ENCODE peak calls at places on chromosomes 5 and 9, in six cellular contexts. One of them, this sample, is unnamed.

GRCh38 chr9:115921301-115921700 is 232.3 kb upstream of the PAPPA start:
- DNase-seq in ascending aorta: no peak
- DNase-seq in neural progenitor cell: no peak
- DNase-seq in fibroblast of lung: peak; percentile 87
- DNase-seq in MM.1S: no peak
- DNase-seq in endothelial cell of umbilical vein: no peak
- DNase-seq in this sample: no peak

GRCh38 chr5:57778528-57779175 is 296.0 kb upstream of the ACTBL2 start:
- DNase-seq in endothelial cell of umbilical vein: peak; percentile 92
- DNase-seq in fibroblast of lung: peak; percentile 61
- DNase-seq in ascending aorta: no peak
- DNase-seq in MM.1S: no peak
- DNase-seq in neural progenitor cell: peak; percentile 15
- DNase-seq in this sample: peak; percentile 11

GRCh38 chr9:134707031-134707680 is 65.6 kb downstream of the COL5A1 start:
- DNase-seq in MM.1S: no peak
- DNase-seq in ascending aorta: peak; percentile 51
- DNase-seq in fibroblast of lung: peak; percentile 92
- DNase-seq in neural progenitor cell: no peak
- DNase-seq in endothelial cell of umbilical vein: peak; percentile 22
- DNase-seq in this sample: no peak

GRCh38 chr5:172172912-172173591 is 15.0 kb downstream of the STK10 start:
- DNase-seq in neural progenitor cell: no peak
- DNase-seq in MM.1S: no peak
- DNase-seq in ascending aorta: no peak
- DNase-seq in endothelial cell of umbilical vein: no peak
- DNase-seq in fibroblast of lung: no peak
- DNase-seq in this sample: no peak

GRCh38 chr5:139543423-139543991 is 17.6 kb upstream of the UBE2D2 start:
- DNase-seq in neural progenitor cell: peak; percentile 76
- DNase-seq in ascending aorta: peak; percentile 19
- DNase-seq in MM.1S: peak; percentile 83
- DNase-seq in fibroblast of lung: peak; percentile 25
- DNase-seq in endothelial cell of umbilical vein: peak; percentile 66
- DNase-seq in this sample: no peak

GRCh38 chr5:91225848-91226686 is 157.1 kb downstream of the ARRDC3 start:
- DNase-seq in MM.1S: peak; percentile 72
- DNase-seq in neural progenitor cell: peak; percentile 61
- DNase-seq in endothelial cell of umbilical vein: no peak
- DNase-seq in fibroblast of lung: no peak
- DNase-seq in ascending aorta: no peak
- DNase-seq in this sample: peak; percentile 61

GRCh38 chr5:10232386-10232785 is 17.3 kb downstream of the ATPSCKMT start:
- DNase-seq in ascending aorta: no peak
- DNase-seq in endothelial cell of umbilical vein: no peak
- DNase-seq in MM.1S: no peak
- DNase-seq in neural progenitor cell: no peak
- DNase-seq in fibroblast of lung: no peak
- DNase-seq in this sample: no peak

GRCh38 chr5:64952961-64953360 is 184.2 kb downstream of the CWC27 start:
- DNase-seq in ascending aorta: no peak
- DNase-seq in neural progenitor cell: no peak
- DNase-seq in MM.1S: no peak
- DNase-seq in fibroblast of lung: no peak
- DNase-seq in endothelial cell of umbilical vein: no peak
- DNase-seq in this sample: no peak

GRCh38 chr5:95486185-95486584 is 68.6 kb downstream of the SKIC3 start:
- DNase-seq in ascending aorta: no peak
- DNase-seq in neural progenitor cell: no peak
- DNase-seq in fibroblast of lung: no peak
- DNase-seq in MM.1S: no peak
- DNase-seq in endothelial cell of umbilical vein: no peak
- DNase-seq in this sample: no peak

GRCh38 chr5:176819476-176819875 is 9.1 kb downstream of the UNC5A start:
- DNase-seq in MM.1S: no peak
- DNase-seq in ascending aorta: no peak
- DNase-seq in neural progenitor cell: no peak
- DNase-seq in endothelial cell of umbilical vein: no peak
- DNase-seq in fibroblast of lung: no peak
- DNase-seq in this sample: no peak

GRCh38 chr9:137984005-137984404 is 106.4 kb downstream of the CACNA1B start:
- DNase-seq in endothelial cell of umbilical vein: no peak
- DNase-seq in ascending aorta: no peak
- DNase-seq in fibroblast of lung: no peak
- DNase-seq in neural progenitor cell: no peak
- DNase-seq in MM.1S: no peak
- DNase-seq in this sample: no peak

GRCh38 chr9:124030969-124031451 is 19.4 kb downstream of the LHX2 start:
- DNase-seq in endothelial cell of umbilical vein: no peak
- DNase-seq in ascending aorta: no peak
- DNase-seq in neural progenitor cell: no peak
- DNase-seq in MM.1S: no peak
- DNase-seq in fibroblast of lung: no peak
- DNase-seq in this sample: no peak

GRCh38 chr9:126404459-126404858 is 77.8 kb downstream of the MVB12B start:
- DNase-seq in neural progenitor cell: no peak
- DNase-seq in MM.1S: no peak
- DNase-seq in fibroblast of lung: no peak
- DNase-seq in ascending aorta: no peak
- DNase-seq in endothelial cell of umbilical vein: no peak
- DNase-seq in this sample: no peak

GRCh38 chr9:101201626-101202025 is 173.1 kb downstream of the PLPPR1 start:
- DNase-seq in ascending aorta: no peak
- DNase-seq in MM.1S: no peak
- DNase-seq in endothelial cell of umbilical vein: no peak
- DNase-seq in fibroblast of lung: no peak
- DNase-seq in neural progenitor cell: no peak
- DNase-seq in this sample: no peak

GRCh38 chr5:83107692-83108410 is 30.5 kb downstream of the XRCC4 start:
- DNase-seq in ascending aorta: no peak
- DNase-seq in MM.1S: no peak
- DNase-seq in fibroblast of lung: no peak
- DNase-seq in neural progenitor cell: no peak
- DNase-seq in endothelial cell of umbilical vein: no peak
- DNase-seq in this sample: no peak

GRCh38 chr5:93621340-93621872 is 38.4 kb downstream of the NR2F1 start:
- DNase-seq in ascending aorta: no peak
- DNase-seq in fibroblast of lung: peak; percentile 72
- DNase-seq in neural progenitor cell: peak; percentile 83
- DNase-seq in endothelial cell of umbilical vein: peak; percentile 75
- DNase-seq in MM.1S: no peak
- DNase-seq in this sample: peak; percentile 75

GRCh38 chr9:126955806-126956205 is 41.2 kb downstream of the RALGPS1 start:
- DNase-seq in MM.1S: no peak
- DNase-seq in ascending aorta: no peak
- DNase-seq in fibroblast of lung: no peak
- DNase-seq in neural progenitor cell: no peak
- DNase-seq in endothelial cell of umbilical vein: no peak
- DNase-seq in this sample: no peak

GRCh38 chr9:99266136-99267023 is 44.3 kb downstream of the SEC61B start:
- DNase-seq in neural progenitor cell: peak; percentile 86
- DNase-seq in endothelial cell of umbilical vein: peak; percentile 75
- DNase-seq in fibroblast of lung: peak; percentile 74
- DNase-seq in MM.1S: peak; percentile 80
- DNase-seq in ascending aorta: no peak
- DNase-seq in this sample: peak; percentile 69

GRCh38 chr9:30411571-30411970 is 1972.9 kb upstream of the ACO1 start:
- DNase-seq in MM.1S: no peak
- DNase-seq in endothelial cell of umbilical vein: no peak
- DNase-seq in neural progenitor cell: no peak
- DNase-seq in fibroblast of lung: no peak
- DNase-seq in ascending aorta: no peak
- DNase-seq in this sample: no peak

GRCh38 chr5:25033658-25034057 is 388.9 kb upstream of the CDH10 start:
- DNase-seq in neural progenitor cell: no peak
- DNase-seq in endothelial cell of umbilical vein: no peak
- DNase-seq in MM.1S: no peak
- DNase-seq in fibroblast of lung: no peak
- DNase-seq in ascending aorta: no peak
- DNase-seq in this sample: no peak

GRCh38 chr5:113166285-113166684 is 189.7 kb downstream of the DCP2 start:
- DNase-seq in fibroblast of lung: peak; percentile 76
- DNase-seq in endothelial cell of umbilical vein: no peak
- DNase-seq in neural progenitor cell: no peak
- DNase-seq in MM.1S: no peak
- DNase-seq in ascending aorta: no peak
- DNase-seq in this sample: no peak

DNA sequence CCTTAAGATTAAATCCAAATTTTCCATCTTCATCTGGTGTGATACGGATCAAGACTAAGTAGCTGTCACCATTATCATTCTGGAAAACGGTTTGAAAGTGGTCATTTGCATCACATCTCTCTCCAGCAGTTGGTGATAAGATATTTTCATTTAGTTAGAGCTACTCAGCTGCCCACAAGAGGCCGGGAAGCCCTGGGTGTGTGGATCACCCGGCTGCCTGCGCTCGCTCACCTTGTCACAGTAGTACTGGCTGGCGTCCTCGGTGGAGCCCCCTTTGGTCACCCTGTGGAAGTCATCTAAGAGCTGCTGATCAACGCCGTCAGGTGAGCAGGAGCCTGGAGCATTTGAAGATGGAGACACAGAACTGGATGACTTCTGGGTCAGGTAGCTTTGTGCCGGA is 88.1 kb downstream of the PTPN3 start:
- DNase-seq in MM.1S: no peak
- DNase-seq in endothelial cell of umbilical vein: no peak
- DNase-seq in neural progenitor cell: peak; percentile 61
- DNase-seq in fibroblast of lung: no peak
- DNase-seq in ascending aorta: no peak
- DNase-seq in this sample: peak; percentile 30
- TF ChIP-seq CTCF in MM.1S: no peak
- TF ChIP-seq CTCF in endothelial cell of umbilical vein: no peak
- TF ChIP-seq CTCF in neural progenitor cell: peak; percentile 62
- TF ChIP-seq CTCF in fibroblast of lung: no peak
- TF ChIP-seq CTCF in ascending aorta: no peak
- TF ChIP-seq CTCF in this sample: peak; percentile 16

GRCh38 chr5:158606228-158606627 is 493.5 kb downstream of the EBF1 start:
- DNase-seq in endothelial cell of umbilical vein: no peak
- DNase-seq in MM.1S: no peak
- DNase-seq in fibroblast of lung: no peak
- DNase-seq in ascending aorta: no peak
- DNase-seq in neural progenitor cell: no peak
- DNase-seq in this sample: no peak
- H3K9me3 ChIP-seq in endothelial cell of umbilical vein: no peaks in the 10 kb centered on the region
- H3K9me3 ChIP-seq in MM.1S: no peaks in the 10 kb centered on the region
- H3K9me3 ChIP-seq in fibroblast of lung: no peaks in the 10 kb centered on the region
- H3K9me3 ChIP-seq in ascending aorta: no peaks in the 10 kb centered on the region
- H3K9me3 ChIP-seq in neural progenitor cell: no peaks in the 10 kb centered on the region
- H3K9me3 ChIP-seq in this sample: no peaks in the 10 kb centered on the region

GRCh38 chr9:35564658-35565061 is 40.4 kb upstream of the TESK1 start:
- DNase-seq in MM.1S: no peak
- DNase-seq in endothelial cell of umbilical vein: no peak
- DNase-seq in neural progenitor cell: no peak
- DNase-seq in fibroblast of lung: no peak
- DNase-seq in ascending aorta: peak; percentile 44
- DNase-seq in this sample: no peak

GRCh38 chr9:35563791-35564197 is 41.3 kb upstream of the TESK1 start:
- DNase-seq in ascending aorta: no peak
- DNase-seq in MM.1S: no peak
- DNase-seq in fibroblast of lung: no peak
- DNase-seq in neural progenitor cell: peak; percentile 68
- DNase-seq in endothelial cell of umbilical vein: peak; percentile 40
- DNase-seq in this sample: no peak

GRCh38 chr9:35569206-35569605 is 35.9 kb upstream of the TESK1 start:
- DNase-seq in MM.1S: peak; percentile 84
- DNase-seq in neural progenitor cell: no peak
- DNase-seq in fibroblast of lung: no peak
- DNase-seq in ascending aorta: no peak
- DNase-seq in endothelial cell of umbilical vein: no peak
- DNase-seq in this sample: no peak

GRCh38 chr9:35568196-35568595 is 36.9 kb upstream of the TESK1 start:
- DNase-seq in MM.1S: no peak
- DNase-seq in neural progenitor cell: no peak
- DNase-seq in fibroblast of lung: no peak
- DNase-seq in ascending aorta: no peak
- DNase-seq in endothelial cell of umbilical vein: no peak
- DNase-seq in this sample: no peak

GRCh38 chr9:35566417-35566816 is 38.6 kb upstream of the TESK1 start:
- DNase-seq in ascending aorta: no peak
- DNase-seq in endothelial cell of umbilical vein: no peak
- DNase-seq in fibroblast of lung: no peak
- DNase-seq in MM.1S: no peak
- DNase-seq in neural progenitor cell: no peak
- DNase-seq in this sample: no peak
- TF ChIP-seq CTCF in ascending aorta: no peak
- TF ChIP-seq CTCF in endothelial cell of umbilical vein: no peak
- TF ChIP-seq CTCF in fibroblast of lung: no peak
- TF ChIP-seq CTCF in MM.1S: peak; percentile 18
- TF ChIP-seq CTCF in neural progenitor cell: no peak
- TF ChIP-seq CTCF in this sample: no peak

GRCh38 chr5:178370102-178370501 is 137.5 kb upstream of the PHYKPL start:
- DNase-seq in MM.1S: no peak
- DNase-seq in neural progenitor cell: no peak
- DNase-seq in endothelial cell of umbilical vein: no peak
- DNase-seq in fibroblast of lung: no peak
- DNase-seq in ascending aorta: no peak
- DNase-seq in this sample: no peak
- H3K9me3 ChIP-seq in MM.1S: no peaks in the 10 kb centered on the region
- H3K9me3 ChIP-seq in neural progenitor cell: no peaks in the 10 kb centered on the region
- H3K9me3 ChIP-seq in endothelial cell of umbilical vein: no peaks in the 10 kb centered on the region
- H3K9me3 ChIP-seq in fibroblast of lung: no peaks in the 10 kb centered on the region
- H3K9me3 ChIP-seq in ascending aorta: no peaks in the 10 kb centered on the region
- H3K9me3 ChIP-seq in this sample: peaks cover 2% of the 10 kb centered on the region

GRCh38 chr9:37266630-37267029 is 146.3 kb downstream of the ZCCHC7 start:
- DNase-seq in ascending aorta: no peak
- DNase-seq in endothelial cell of umbilical vein: no peak
- DNase-seq in neural progenitor cell: no peak
- DNase-seq in MM.1S: no peak
- DNase-seq in fibroblast of lung: no peak
- DNase-seq in this sample: no peak

GRCh38 chr9:37262410-37262809 is 142.0 kb downstream of the ZCCHC7 start:
- DNase-seq in fibroblast of lung: peak; percentile 65
- DNase-seq in endothelial cell of umbilical vein: peak; percentile 60
- DNase-seq in MM.1S: no peak
- DNase-seq in ascending aorta: no peak
- DNase-seq in neural progenitor cell: peak; percentile 58
- DNase-seq in this sample: no peak

GRCh38 chr9:37269221-37269620 is 148.8 kb downstream of the ZCCHC7 start:
- DNase-seq in fibroblast of lung: no peak
- DNase-seq in neural progenitor cell: no peak
- DNase-seq in ascending aorta: no peak
- DNase-seq in MM.1S: no peak
- DNase-seq in endothelial cell of umbilical vein: no peak
- DNase-seq in this sample: no peak

GRCh38 chr9:37259906-37260305 is 139.5 kb downstream of the ZCCHC7 start:
- DNase-seq in MM.1S: no peak
- DNase-seq in ascending aorta: no peak
- DNase-seq in endothelial cell of umbilical vein: no peak
- DNase-seq in neural progenitor cell: no peak
- DNase-seq in fibroblast of lung: no peak
- DNase-seq in this sample: no peak

DNA sequence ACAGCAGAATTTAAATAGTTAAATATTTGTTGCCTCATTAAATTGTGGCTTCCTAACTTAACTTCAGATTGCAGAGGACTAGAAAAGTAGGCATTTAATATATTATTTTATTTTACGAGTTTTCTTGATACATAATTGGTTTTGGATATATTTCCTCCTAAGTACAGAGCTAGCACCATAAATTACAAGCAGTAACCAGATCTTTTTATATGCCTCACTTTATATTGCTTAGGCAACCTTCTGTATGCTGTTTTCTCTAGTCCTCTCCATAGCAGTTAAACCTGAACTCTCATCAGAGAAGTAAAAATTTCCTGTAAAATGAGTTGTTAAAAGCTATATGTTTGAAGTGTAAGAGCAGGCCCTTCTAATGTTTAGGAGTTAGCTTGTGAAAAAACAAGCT is 144.2 kb downstream of the ZCCHC7 start:
- DNase-seq in MM.1S: no peak
- DNase-seq in neural progenitor cell: no peak
- DNase-seq in ascending aorta: no peak
- DNase-seq in fibroblast of lung: no peak
- DNase-seq in endothelial cell of umbilical vein: no peak
- DNase-seq in this sample: no peak
- TF ChIP-seq CTCF in MM.1S: no peak
- TF ChIP-seq CTCF in neural progenitor cell: no peak
- TF ChIP-seq CTCF in ascending aorta: no peak
- TF ChIP-seq CTCF in fibroblast of lung: no peak
- TF ChIP-seq CTCF in endothelial cell of umbilical vein: no peak
- TF ChIP-seq CTCF in this sample: no peak